ENCODE peak calls at places on chromosome 18, in five cellular contexts. S is HS-5, M is dorsolateral prefrontal cortex, O is AG04449, R is Peyer's patch. U is an unnamed sample.

GRCh38 chr18:34493566-34494358 is 216.3 kb upstream of the DTNA start:
- DNase-seq in R (no peak), S (no peak), M (peak; percentile 58), O (no peak), U (no peak)

GRCh38 chr18:46856975-46857374 is 60.3 kb downstream of the PIAS2 start:
- DNase-seq in R (no peak), S (no peak), O (no peak), M (no peak), U (no peak)

GRCh38 chr18:76530846-76531245 is 35.8 kb upstream of the ZNF516 start:
- DNase-seq in S (no peak), M (no peak), R (no peak), O (no peak), U (no peak)

GRCh38 chr18:25299426-25299825 is 52.5 kb downstream of the ZNF521 start:
- DNase-seq in S (peak; percentile 41), O (no peak), R (no peak), M (no peak), U (no peak)

GRCh38 chr18:43665239-43665788 is 388.0 kb upstream of the SYT4 start:
- DNase-seq in O (peak; percentile 72), R (no peak), M (no peak), S (peak; percentile 41), U (no peak)

GRCh38 chr18:3690682-3691066 is 240.7 kb downstream of the TGIF1 start:
- DNase-seq in R (no peak), M (no peak), S (no peak), O (no peak), U (no peak)

GRCh38 chr18:79393181-79393598 is 2.5 kb upstream of the NFATC1 start:
- DNase-seq in R (peak; percentile 52), S (no peak), O (no peak), M (peak; percentile 40), U (no peak)

GRCh38 chr18:8808001-8808400 is 102.6 kb downstream of the MTCL1 start:
- DNase-seq in O (no peak), M (no peak), S (no peak), R (no peak), U (no peak)

GRCh38 chr18:57789105-57789504 is 14.0 kb downstream of the ATP8B1 start:
- DNase-seq in S (peak; percentile 64), O (no peak), R (no peak), M (no peak), U (no peak)

GRCh38 chr18:74529811-74530583 is 4.3 kb upstream of the CNDP1 start:
- DNase-seq in M (no peak), S (no peak), R (no peak), O (no peak), U (peak; percentile 29)

GRCh38 chr18:23337599-23338444 is 115.3 kb upstream of the RIOK3 start:
- DNase-seq in S (no peak), O (no peak), M (no peak), R (no peak), U (no peak)

GRCh38 chr18:60892855-60893254 is 440.4 kb upstream of the CDH20 start:
- DNase-seq in R (no peak), O (no peak), M (no peak), S (peak; percentile 35), U (peak; percentile 54)

GRCh38 chr18:44320619-44321460 is 359.8 kb upstream of the SETBP1 start:
- DNase-seq in S (no peak), O (no peak), M (no peak), R (no peak), U (no peak)

GRCh38 chr18:55483472-55483871 is 104.5 kb downstream of the TCF4 start:
- DNase-seq in S (no peak), O (no peak), M (no peak), R (no peak), U (no peak)

GRCh38 chr18:77899972-77900754 is 650.5 kb downstream of the GALR1 start:
- DNase-seq in O (no peak), M (peak; percentile 72), S (no peak), R (no peak), U (no peak)

GRCh38 chr18:78403371-78403770 is 576.2 kb upstream of the SALL3 start:
- DNase-seq in S (no peak), R (no peak), O (no peak), M (no peak), U (no peak)

GRCh38 chr18:47968006-47968676 is 37.7 kb upstream of the SMAD2 start:
- DNase-seq in R (no peak), O (no peak), M (no peak), S (no peak), U (no peak)

GRCh38 chr18:12308386-12309100 is 502 bp downstream of the TUBB6 start:
- DNase-seq in R (peak; percentile 28), S (no peak), O (no peak), M (no peak), U (peak; percentile 87)

GRCh38 chr18:23871410-23871809 is 143.1 kb upstream of the TTC39C start:
- DNase-seq in S (no peak), O (no peak), R (peak; percentile 51), M (no peak), U (no peak)

GRCh38 chr18:49639643-49640361 is 77.9 kb downstream of the LIPG start:
- DNase-seq in R (no peak), O (no peak), S (no peak), M (no peak), U (no peak)

GRCh38 chr18:9259148-9259547 is 75.4 kb upstream of the TWSG1 start:
- DNase-seq in S (no peak), M (no peak), R (no peak), O (no peak), U (no peak)

GRCh38 chr18:49621301-49621700 is 59.4 kb downstream of the LIPG start:
- DNase-seq in R (no peak), M (no peak), O (no peak), S (no peak), U (no peak)

GRCh38 chr18:45255142-45255890 is 360.0 kb upstream of the SLC14A2 start:
- DNase-seq in O (peak; percentile 81), R (no peak), S (peak; percentile 67), M (no peak), U (no peak)

GRCh38 chr18:77023115-77023782 is 109.3 kb downstream of the MBP start:
- DNase-seq in R (no peak), S (no peak), M (no peak), O (no peak), U (peak; percentile 22)

GRCh38 chr18:28002841-28003240 is 174.1 kb downstream of the CDH2 start:
- DNase-seq in S (no peak), O (no peak), R (no peak), M (no peak), U (no peak)

GRCh38 chr18:51447351-51447896 is 249.9 kb upstream of the MEX3C start:
- DNase-seq in S (no peak), O (no peak), R (no peak), M (peak; percentile 56), U (no peak)

GRCh38 chr18:6449213-6449612 is 34.5 kb upstream of the L3MBTL4 start:
- DNase-seq in M (no peak), O (no peak), R (no peak), S (no peak), U (no peak)

GRCh38 chr18:43830905-43831304 is 553.6 kb upstream of the SYT4 start:
- DNase-seq in M (no peak), R (no peak), S (no peak), O (no peak), U (no peak)

GRCh38 chr18:48825101-48825745 is 125.5 kb downstream of the SMAD7 start:
- DNase-seq in S (no peak), O (no peak), M (peak; percentile 16), R (no peak), U (peak; percentile 40)

GRCh38 chr18:62523631-62524442 is 1.0 kb downstream of the ZCCHC2 start:
- DNase-seq in O (no peak), M (peak; percentile 65), S (no peak), R (peak; percentile 49), U (peak; percentile 56)

GRCh38 chr18:55779711-55780590 is 192.0 kb upstream of the TCF4 start:
- DNase-seq in R (peak; percentile 18), O (no peak), S (no peak), M (peak; percentile 82), U (no peak)

GRCh38 chr18:47680488-47680887 is 250.0 kb downstream of the SMAD2 start:
- DNase-seq in M (no peak), S (no peak), R (peak; percentile 27), O (no peak), U (no peak)

GRCh38 chr18:58449366-58449935 is 179.4 kb downstream of the ALPK2 start:
- DNase-seq in R (no peak), S (no peak), O (no peak), M (no peak), U (no peak)

U was measured in ureter.